ENCODE peak calls at places on chromosome 20, in six cellular contexts. Q, J, H, E, P and L are unnamed samples.

GRCh38 chr20:18087054-18087453 is 29.3 kb upstream of the OVOL2 start:
- DNase-seq in J (no peak), Q (no peak), P (no peak), E (no peak), H (no peak), L (no peak)

GRCh38 chr20:25355866-25356265 is 34.8 kb downstream of the ABHD12 start:
- DNase-seq in Q (no peak), P (no peak), E (no peak), H (no peak), J (no peak), L (no peak)

GRCh38 chr20:44151621-44152416 is 35.2 kb downstream of the JPH2 start:
- DNase-seq in E (no peak), P (no peak), J (no peak), Q (no peak), H (no peak), L (no peak)

GRCh38 chr20:57559286-57559627 is 1.7 kb upstream of the PCK1 start:
- DNase-seq in J (no peak), H (no peak), E (no peak), Q (no peak), P (no peak), L (no peak)

GRCh38 chr20:44909872-44910689 is at the start of gene PABPC1L:
- DNase-seq in J (peak), P (peak), Q (peak), E (peak), H (peak), L (peak)

GRCh38 chr20:37344506-37345338 is 1.2 kb upstream of the SRC start:
- DNase-seq in E (no peak), P (no peak), J (no peak), H (no peak), Q (no peak), L (no peak)

GRCh38 chr20:38805502-38805957 is at the start of gene PPP1R16B:
- DNase-seq in E (peak), J (peak), P (peak), H (peak), Q (no peak), L (peak)

GRCh38 chr20:37941332-37941731 is 38.4 kb downstream of the VSTM2L start:
- DNase-seq in J (no peak), P (no peak), H (no peak), Q (no peak), E (no peak), L (no peak)

GRCh38 chr20:48404598-48404997 is 423.2 kb downstream of the PREX1 start:
- DNase-seq in E (no peak), J (no peak), H (no peak), P (no peak), Q (no peak), L (no peak)

GRCh38 chr20:19973920-19974620 is 43.1 kb upstream of the NAA20 start:
- DNase-seq in E (no peak), H (no peak), Q (no peak), J (peak), P (no peak), L (no peak)

GRCh38 chr20:59248031-59248684 is 52.3 kb upstream of the EDN3 start:
- DNase-seq in E (no peak), Q (no peak), P (no peak), J (no peak), H (no peak), L (no peak)

GRCh38 chr20:401682-402495 is 6.2 kb upstream of the RBCK1 start:
- DNase-seq in P (no peak), J (no peak), H (no peak), Q (no peak), E (no peak), L (no peak)

GRCh38 chr20:21265457-21266190 is 37.5 kb upstream of the XRN2 start:
- DNase-seq in P (no peak), H (no peak), E (no peak), J (no peak), Q (no peak), L (no peak)

GRCh38 chr20:14687317-14687716 is 349.9 kb upstream of the FLRT3 start:
- DNase-seq in J (no peak), H (no peak), E (no peak), P (no peak), Q (no peak), L (no peak)

GRCh38 chr20:61719691-61720347 is 345.9 kb downstream of the TAF4 start:
- DNase-seq in H (peak), Q (no peak), J (no peak), P (peak), E (no peak), L (no peak)

GRCh38 chr20:25284131-25284601 is 36.3 kb downstream of the PYGB start:
- DNase-seq in H (no peak), E (no peak), Q (no peak), P (peak), J (no peak), L (no peak)

GRCh38 chr20:52060794-52061714 is 130.5 kb downstream of the ZFP64 start:
- DNase-seq in E (no peak), P (no peak), J (no peak), Q (no peak), H (no peak), L (no peak)

GRCh38 chr20:59640267-59640666 is 35.9 kb downstream of the PHACTR3 start:
- DNase-seq in P (no peak), Q (no peak), E (no peak), H (no peak), J (no peak), L (no peak)

GRCh38 chr20:50858525-50858924 is 63.7 kb downstream of the BCAS4 start:
- DNase-seq in Q (no peak), P (no peak), J (no peak), E (no peak), H (no peak), L (no peak)

GRCh38 chr20:48012401-48012974 is 227.2 kb upstream of the SULF2 start:
- DNase-seq in H (no peak), P (no peak), J (no peak), Q (no peak), E (no peak), L (no peak)

GRCh38 chr20:61760321-61761112 is 305.2 kb downstream of the TAF4 start:
- DNase-seq in Q (no peak), H (no peak), J (peak), P (no peak), E (no peak), L (no peak)

GRCh38 chr20:40431611-40432010 is 257.4 kb downstream of the MAFB start:
- DNase-seq in P (no peak), J (no peak), H (no peak), E (no peak), Q (no peak), L (no peak)

GRCh38 chr20:35007891-35008290 is 52.2 kb downstream of the MYH7B start:
- DNase-seq in P (no peak), H (no peak), E (no peak), J (no peak), Q (no peak), L (no peak)

GRCh38 chr20:23125625-23126191 is 39.6 kb upstream of the CD93 start:
- DNase-seq in J (peak), E (no peak), H (no peak), P (no peak), Q (no peak), L (no peak)

GRCh38 chr20:44527716-44528199 is 5.9 kb upstream of the SERINC3 start:
- DNase-seq in H (no peak), J (no peak), Q (no peak), E (no peak), P (no peak), L (no peak)

GRCh38 chr20:39358052-39358451 is 395.9 kb downstream of the DHX35 start:
- DNase-seq in H (no peak), Q (no peak), J (no peak), E (no peak), P (no peak), L (no peak)

GRCh38 chr20:17890330-17890729 is 78.3 kb downstream of the SNX5 start:
- DNase-seq in Q (no peak), E (no peak), J (no peak), H (no peak), P (no peak), L (no peak)

GRCh38 chr20:25750765-25751696 is 54.4 kb upstream of the ZNF337 start:
- DNase-seq in J (peak), E (no peak), H (peak), Q (no peak), P (peak), L (peak)